ENCODE peak calls at places on chromosome 9, in seven cellular contexts. I, P, X, N, Z, L and R are unnamed samples.

GRCh38 chr9:26524225-26524624 is 368.4 kb downstream of the CAAP1 start:
- DNase-seq in I (no peak), P (no peak), X (no peak), N (no peak), Z (no peak), L (no peak), R (no peak)

GRCh38 chr9:116394753-116395408 is 241.3 kb downstream of the PAPPA start:
- DNase-seq in I (no peak), P (no peak), X (no peak), N (no peak), Z (no peak), L (no peak), R (no peak)

GRCh38 chr9:105662184-105663104 is at the start of gene TAL2:
- DNase-seq in I (no peak), P (no peak), X (no peak), N (no peak), Z (no peak), L (no peak), R (no peak)

GRCh38 chr9:102135768-102136167 is 397.3 kb upstream of the GRIN3A start:
- DNase-seq in I (no peak), P (no peak), X (no peak), N (no peak), Z (no peak), L (no peak), R (no peak)

GRCh38 chr9:97986466-97986865 is 3.3 kb downstream of the ANP32B start:
- DNase-seq in I (no peak), P (no peak), X (no peak), N (no peak), Z (no peak), L (no peak), R (no peak)

GRCh38 chr9:91712811-91713210 is 237.2 kb downstream of the ROR2 start:
- DNase-seq in I (no peak), P (no peak), X (no peak), N (no peak), Z (no peak), L (no peak), R (no peak)

GRCh38 chr9:134165357-134166315 is 1.3 kb upstream of the RNU6ATAC start:
- DNase-seq in I (peak; percentile 70), P (no peak), X (peak; percentile 25), N (peak; percentile 30), Z (no peak), L (peak; percentile 61), R (peak; percentile 33)

GRCh38 chr9:117549444-117549843 is 134.6 kb upstream of the ASTN2 start:
- DNase-seq in I (no peak), P (no peak), X (no peak), N (no peak), Z (no peak), L (no peak), R (no peak)

DNA sequence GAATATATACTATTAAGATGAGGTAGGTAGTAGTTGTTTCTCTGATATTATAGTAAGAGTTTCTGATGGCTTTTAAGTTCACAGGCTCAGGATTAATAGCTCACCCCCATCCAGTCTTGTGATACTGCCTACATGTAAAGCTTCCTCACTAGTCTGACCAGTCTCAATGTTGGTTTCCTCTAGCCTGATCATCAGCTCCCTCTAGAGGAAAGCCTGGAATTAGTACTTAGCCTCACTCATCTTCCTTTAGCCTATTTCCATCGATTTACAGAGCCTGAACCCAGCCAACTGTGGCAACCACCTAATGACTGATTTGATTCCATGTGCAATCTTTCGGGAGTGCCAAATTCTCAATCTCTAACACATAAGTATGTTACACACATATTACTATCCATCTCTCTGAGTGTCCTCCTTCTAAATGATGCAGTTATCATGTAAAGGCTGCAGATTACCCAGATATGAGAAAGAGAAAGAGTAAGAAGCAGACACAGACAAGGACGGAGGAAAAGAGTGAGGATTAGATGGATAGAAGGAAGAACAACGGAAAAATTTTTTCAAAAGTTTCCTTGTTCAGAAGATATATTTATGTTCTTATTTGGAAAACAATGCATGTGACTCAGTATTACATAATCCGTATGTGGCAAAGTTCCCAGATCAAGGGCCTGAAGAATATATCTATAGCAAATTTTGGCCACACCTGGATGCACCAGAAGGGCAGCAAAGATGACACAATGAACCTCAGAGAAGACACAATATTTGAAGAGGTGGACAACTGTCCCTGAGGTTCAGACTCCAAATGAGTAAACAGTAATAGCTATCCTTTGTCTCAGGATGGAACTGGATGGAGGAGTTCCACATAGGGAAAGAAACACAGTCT is 333.7 kb downstream of the ELAVL2 start:
- DNase-seq in I (no peak), P (peak; percentile 17), X (no peak), N (peak; percentile 27), Z (no peak), L (no peak), R (peak; percentile 21)
- TF ChIP-seq CTCF in I (no peak), P (peak; percentile 41), X (no peak), N (no peak), Z (no peak), L (peak; percentile 60), R (peak; percentile 76)

GRCh38 chr9:108515856-108516255 is 339.9 kb downstream of the ACTL7B start:
- DNase-seq in I (no peak), P (no peak), X (no peak), N (no peak), Z (no peak), L (no peak), R (no peak)

GRCh38 chr9:108511200-108511756 is 344.5 kb downstream of the ACTL7B start:
- DNase-seq in I (peak; percentile 16), P (no peak), X (no peak), N (peak; percentile 20), Z (no peak), L (no peak), R (no peak)

GRCh38 chr9:108516391-108516790 is 339.4 kb downstream of the ACTL7B start:
- DNase-seq in I (no peak), P (no peak), X (no peak), N (no peak), Z (no peak), L (no peak), R (no peak)

GRCh38 chr9:108517591-108518365 is 338.0 kb downstream of the ACTL7B start:
- DNase-seq in I (no peak), P (no peak), X (no peak), N (no peak), Z (no peak), L (no peak), R (no peak)

DNA sequence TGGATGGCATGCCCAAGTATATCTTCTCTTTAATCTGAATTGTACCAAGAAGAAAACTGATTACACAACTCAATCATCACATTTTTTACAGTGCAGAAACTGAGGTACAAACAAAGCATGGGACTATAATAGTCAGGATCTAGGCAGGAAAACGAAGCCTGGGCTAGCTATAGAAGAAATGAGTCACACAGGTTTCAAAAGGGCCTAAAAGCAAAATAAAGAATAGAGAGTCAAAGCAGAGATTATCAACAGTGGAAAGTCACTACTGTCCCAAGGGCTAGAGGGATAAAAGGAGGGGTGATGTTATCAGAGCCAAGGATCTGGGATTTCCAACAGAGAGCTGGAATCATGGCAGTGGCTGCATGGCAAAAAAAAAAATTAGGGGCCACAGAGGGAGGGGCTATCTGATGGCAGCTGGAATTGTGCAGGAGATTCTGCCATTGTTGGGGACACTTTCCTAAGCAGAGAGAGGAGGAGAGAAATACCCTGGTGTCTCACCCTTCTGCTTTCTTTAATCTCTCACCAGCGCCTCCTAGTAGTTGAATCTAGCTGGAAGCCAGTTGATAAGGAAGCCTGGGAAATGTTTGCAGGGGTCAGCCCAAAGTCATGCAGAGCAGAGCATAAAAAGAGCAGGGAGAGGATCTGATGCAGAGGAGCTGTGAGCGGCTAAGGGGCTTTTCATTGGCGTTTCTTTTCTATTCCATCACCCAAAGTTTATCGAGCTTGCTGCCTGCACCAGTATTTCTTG is 343.2 kb downstream of the ACTL7B start:
- DNase-seq in I (no peak), P (no peak), X (no peak), N (no peak), Z (no peak), L (no peak), R (no peak)
- TF ChIP-seq CTCF in I (no peak), P (no peak), X (no peak), N (no peak), Z (no peak), L (no peak), R (no peak)

DNA sequence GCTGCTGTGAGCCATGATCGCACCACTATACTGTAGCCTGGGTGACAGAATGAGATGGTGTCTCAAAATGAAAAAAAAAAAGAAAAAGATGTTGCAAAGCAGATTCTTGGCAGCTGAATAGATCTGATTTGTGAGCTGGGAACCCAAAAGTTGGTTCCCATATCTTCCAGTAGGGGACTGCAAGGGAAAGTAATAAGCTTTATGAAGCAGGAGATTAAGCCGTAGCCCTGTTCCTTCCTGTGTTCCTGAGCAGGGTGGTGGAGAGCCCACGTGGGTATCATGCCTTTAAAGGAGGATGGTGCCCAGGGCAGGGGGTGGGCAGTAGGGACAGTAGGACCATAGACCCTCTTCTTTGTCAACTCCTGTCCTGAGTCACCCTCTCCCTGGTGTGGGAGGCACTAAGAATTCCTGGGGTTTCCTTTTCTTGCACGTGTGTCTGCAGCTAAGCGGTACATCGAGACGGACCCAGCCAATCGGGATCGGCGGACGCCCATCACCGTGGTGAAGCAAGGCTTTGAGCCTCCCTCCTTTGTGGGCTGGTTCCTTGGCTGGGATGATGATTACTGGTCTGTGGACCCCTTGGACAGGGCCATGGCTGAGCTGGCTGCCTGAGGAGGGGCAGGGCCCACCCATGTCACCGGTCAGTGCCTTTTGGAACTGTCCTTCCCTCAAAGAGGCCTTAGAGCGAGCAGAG is 37.9 kb downstream of the STOM start:
- DNase-seq in I (no peak), P (no peak), X (no peak), N (no peak), Z (no peak), L (no peak), R (no peak)
- TF ChIP-seq CTCF in I (no peak), P (no peak), X (no peak), N (peak; percentile 49), Z (peak; percentile 31), L (peak; percentile 40), R (peak; percentile 35)

DNA sequence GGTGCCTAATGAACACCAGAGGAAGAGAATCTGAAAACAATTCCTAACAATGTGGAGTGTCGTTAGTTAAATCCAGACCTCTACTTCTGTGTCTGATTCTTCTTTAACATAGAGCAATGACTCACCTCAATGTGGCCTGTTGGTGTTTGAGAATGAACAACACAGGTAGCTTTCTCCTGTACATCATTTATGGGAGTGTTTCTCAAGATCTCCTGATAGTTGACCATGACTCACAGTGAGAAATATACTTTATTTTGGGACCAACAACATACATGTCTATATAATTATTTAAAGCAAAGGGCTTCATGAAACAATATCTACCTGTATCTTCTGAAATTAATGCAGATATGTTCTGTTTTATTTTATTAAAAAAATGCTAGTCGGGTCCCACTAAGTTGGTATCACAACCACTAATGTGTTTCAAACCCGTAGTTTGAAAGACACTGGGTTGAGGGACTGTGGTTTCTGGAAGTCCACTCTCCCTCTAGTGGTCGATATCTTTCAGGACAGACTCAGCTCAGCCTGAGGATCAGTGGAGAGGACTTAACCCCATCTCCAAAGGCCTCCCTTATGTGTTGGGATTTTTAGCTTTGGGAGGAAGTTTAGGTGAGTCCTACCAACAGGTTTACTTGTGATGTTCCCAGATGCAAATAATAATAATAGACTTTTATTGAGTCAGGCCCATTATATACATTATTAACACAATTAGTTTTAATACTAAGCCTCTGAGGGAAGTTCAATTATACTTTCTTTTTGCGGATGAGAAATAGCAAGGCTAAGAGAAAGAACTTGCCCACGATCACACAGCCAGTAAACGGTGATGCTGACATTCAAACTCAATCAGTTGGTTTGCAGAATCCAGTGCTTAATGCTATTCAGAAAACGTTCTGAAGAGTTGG is 70.0 kb upstream of the KLF9 start:
- DNase-seq in I (peak; percentile 31), P (peak; percentile 57), X (peak; percentile 1), N (peak; percentile 67), Z (no peak), L (no peak), R (peak; percentile 20)
- TF ChIP-seq CTCF in I (peak; percentile 65), P (peak; percentile 54), X (peak; percentile 77), N (peak; percentile 86), Z (peak; percentile 67), L (peak; percentile 81), R (peak; percentile 74)